ENCODE peak calls at places on chromosomes 12 and 14, in nine cellular contexts. K is dorsolateral prefrontal cortex; J is T-cell; S is GM03348; W is AG10803; V is activated T-helper 1 cell treated with Interleukin-2 at 50 U/mL for 16 hours; U is HepG2; E is CD8-positive, alpha-beta memory T cell; F is cardiac fibroblast. G is an unnamed sample.

GRCh38 chr12:65229441-65229840 is 49.0 kb upstream of the MSRB3 start:
- DNase-seq in K (no peak), J (no peak), S (no peak), W (peak), V (no peak), U (no peak), E (no peak), F (peak), G (no peak)

GRCh38 chr12:83758889-83759631 is 1072.4 kb downstream of the TMTC2 start:
- DNase-seq in K (no peak), J (no peak), S (no peak), W (no peak), V (no peak), U (no peak), E (no peak), F (no peak), G (no peak)

GRCh38 chr12:80218925-80219714 is 119.8 kb downstream of the OTOGL start:
- DNase-seq in K (no peak), J (no peak), S (no peak), W (no peak), V (no peak), U (peak), E (no peak), F (peak), G (no peak)

GRCh38 chr14:68552597-68552996 is 240.3 kb downstream of the ZFP36L1 start:
- DNase-seq in K (no peak), J (no peak), S (peak), W (peak), V (no peak), U (no peak), E (no peak), F (peak), G (no peak)

GRCh38 chr12:27779416-27779815 is 617 bp upstream of the KLHL42 start:
- DNase-seq in K (peak), J (no peak), S (no peak), W (no peak), V (no peak), U (peak), E (no peak), F (peak), G (peak)

GRCh38 chr14:22184157-22185025 is 404.6 kb downstream of the DAD1 start:
- DNase-seq in K (no peak), J (no peak), S (no peak), W (no peak), V (no peak), U (no peak), E (no peak), F (no peak), G (no peak)

GRCh38 chr12:52964556-52965336 is 15.8 kb downstream of the KRT18 start:
- DNase-seq in K (no peak), J (no peak), S (no peak), W (no peak), V (no peak), U (no peak), E (no peak), F (no peak), G (no peak)

GRCh38 chr12:125645724-125646123 is 580.5 kb downstream of the AACS start:
- DNase-seq in K (peak), J (no peak), S (no peak), W (no peak), V (no peak), U (no peak), E (no peak), F (no peak), G (no peak)

GRCh38 chr14:80215081-80215480 is 3.8 kb upstream of the DIO2 start:
- DNase-seq in K (no peak), J (no peak), S (no peak), W (no peak), V (no peak), U (no peak), E (no peak), F (no peak), G (no peak)

GRCh38 chr12:111173391-111174282 is 195.3 kb downstream of the PHETA1 start:
- DNase-seq in K (no peak), J (no peak), S (no peak), W (no peak), V (no peak), U (no peak), E (no peak), F (no peak), G (no peak)

GRCh38 chr14:50955373-50956043 is 11.2 kb upstream of the PYGL start:
- DNase-seq in K (peak), J (no peak), S (peak), W (peak), V (no peak), U (peak), E (no peak), F (peak), G (no peak)

GRCh38 chr14:104047761-104048160 is 37.7 kb upstream of the ASPG start:
- DNase-seq in K (no peak), J (no peak), S (no peak), W (no peak), V (no peak), U (no peak), E (no peak), F (no peak), G (no peak)

GRCh38 chr14:57492859-57493258 is 798 bp downstream of the CCDC198 start:
- DNase-seq in K (no peak), J (no peak), S (peak), W (peak), V (no peak), U (peak), E (no peak), F (peak), G (no peak)

G was measured in CD4-positive, alpha-beta T cell.